ENCODE peak calls at places on chromosomes 7 and 10, in six cellular contexts. One of them, this sample, is unnamed.
A peak's percentile ranks its signal among the peaks of the same experiment; 100 is the strongest.

GRCh38 chr7:22173884-22174573 is 182.9 kb downstream of the RAPGEF5 start:
- DNase-seq in psoas muscle: no peak
- DNase-seq in cardiac muscle cell: no peak
- DNase-seq in nephron progenitor cell: no peak
- DNase-seq in AG09319: no peak
- DNase-seq in endothelial cell of umbilical vein: peak; percentile 44
- DNase-seq in this sample: peak; percentile 21

GRCh38 chr7:92722541-92722940 is 113.8 kb downstream of the CDK6 start:
- DNase-seq in psoas muscle: no peak
- DNase-seq in cardiac muscle cell: no peak
- DNase-seq in nephron progenitor cell: no peak
- DNase-seq in AG09319: no peak
- DNase-seq in endothelial cell of umbilical vein: peak; percentile 82
- DNase-seq in this sample: no peak

GRCh38 chr7:31443457-31443856 is 70.4 kb upstream of the ITPRID1 start:
- DNase-seq in psoas muscle: no peak
- DNase-seq in cardiac muscle cell: peak; percentile 61
- DNase-seq in nephron progenitor cell: peak; percentile 21
- DNase-seq in AG09319: no peak
- DNase-seq in endothelial cell of umbilical vein: peak; percentile 48
- DNase-seq in this sample: no peak

GRCh38 chr7:51015581-51015980 is 232.9 kb upstream of the GRB10 start:
- DNase-seq in psoas muscle: no peak
- DNase-seq in cardiac muscle cell: no peak
- DNase-seq in nephron progenitor cell: no peak
- DNase-seq in AG09319: no peak
- DNase-seq in endothelial cell of umbilical vein: no peak
- DNase-seq in this sample: no peak

GRCh38 chr10:125709553-125710266 is 9.8 kb upstream of the EDRF1 start:
- DNase-seq in psoas muscle: no peak
- DNase-seq in cardiac muscle cell: peak; percentile 37
- DNase-seq in nephron progenitor cell: no peak
- DNase-seq in AG09319: no peak
- DNase-seq in endothelial cell of umbilical vein: no peak
- DNase-seq in this sample: no peak

GRCh38 chr10:55782181-55782580 is 578.9 kb downstream of the ZWINT start:
- DNase-seq in psoas muscle: no peak
- DNase-seq in cardiac muscle cell: no peak
- DNase-seq in nephron progenitor cell: no peak
- DNase-seq in AG09319: no peak
- DNase-seq in endothelial cell of umbilical vein: no peak
- DNase-seq in this sample: no peak

GRCh38 chr7:116395125-116395791 is 104.3 kb upstream of the CAV2 start:
- DNase-seq in psoas muscle: no peak
- DNase-seq in cardiac muscle cell: peak; percentile 79
- DNase-seq in nephron progenitor cell: no peak
- DNase-seq in AG09319: peak; percentile 37
- DNase-seq in endothelial cell of umbilical vein: peak; percentile 88
- DNase-seq in this sample: no peak

GRCh38 chr10:24128066-24128751 is 80.7 kb upstream of the KIAA1217 start:
- DNase-seq in psoas muscle: no peak
- DNase-seq in cardiac muscle cell: no peak
- DNase-seq in nephron progenitor cell: peak; percentile 50
- DNase-seq in AG09319: no peak
- DNase-seq in endothelial cell of umbilical vein: no peak
- DNase-seq in this sample: no peak

GRCh38 chr7:95491634-95492314 is 6.0 kb downstream of the ASB4 start:
- DNase-seq in psoas muscle: no peak
- DNase-seq in cardiac muscle cell: no peak
- DNase-seq in nephron progenitor cell: peak; percentile 6
- DNase-seq in AG09319: no peak
- DNase-seq in endothelial cell of umbilical vein: no peak
- DNase-seq in this sample: no peak

GRCh38 chr10:71222541-71223364 is 10.4 kb downstream of the UNC5B start:
- DNase-seq in psoas muscle: no peak
- DNase-seq in cardiac muscle cell: no peak
- DNase-seq in nephron progenitor cell: no peak
- DNase-seq in AG09319: no peak
- DNase-seq in endothelial cell of umbilical vein: no peak
- DNase-seq in this sample: no peak

GRCh38 chr10:132492323-132493035 is 45.1 kb upstream of the INPP5A start:
- DNase-seq in psoas muscle: peak; percentile 76
- DNase-seq in cardiac muscle cell: peak; percentile 27
- DNase-seq in nephron progenitor cell: no peak
- DNase-seq in AG09319: no peak
- DNase-seq in endothelial cell of umbilical vein: no peak
- DNase-seq in this sample: no peak

GRCh38 chr7:140551334-140552239 is 72.3 kb upstream of the MKRN1 start:
- DNase-seq in psoas muscle: peak; percentile 48
- DNase-seq in cardiac muscle cell: no peak
- DNase-seq in nephron progenitor cell: no peak
- DNase-seq in AG09319: no peak
- DNase-seq in endothelial cell of umbilical vein: no peak
- DNase-seq in this sample: no peak

DNA sequence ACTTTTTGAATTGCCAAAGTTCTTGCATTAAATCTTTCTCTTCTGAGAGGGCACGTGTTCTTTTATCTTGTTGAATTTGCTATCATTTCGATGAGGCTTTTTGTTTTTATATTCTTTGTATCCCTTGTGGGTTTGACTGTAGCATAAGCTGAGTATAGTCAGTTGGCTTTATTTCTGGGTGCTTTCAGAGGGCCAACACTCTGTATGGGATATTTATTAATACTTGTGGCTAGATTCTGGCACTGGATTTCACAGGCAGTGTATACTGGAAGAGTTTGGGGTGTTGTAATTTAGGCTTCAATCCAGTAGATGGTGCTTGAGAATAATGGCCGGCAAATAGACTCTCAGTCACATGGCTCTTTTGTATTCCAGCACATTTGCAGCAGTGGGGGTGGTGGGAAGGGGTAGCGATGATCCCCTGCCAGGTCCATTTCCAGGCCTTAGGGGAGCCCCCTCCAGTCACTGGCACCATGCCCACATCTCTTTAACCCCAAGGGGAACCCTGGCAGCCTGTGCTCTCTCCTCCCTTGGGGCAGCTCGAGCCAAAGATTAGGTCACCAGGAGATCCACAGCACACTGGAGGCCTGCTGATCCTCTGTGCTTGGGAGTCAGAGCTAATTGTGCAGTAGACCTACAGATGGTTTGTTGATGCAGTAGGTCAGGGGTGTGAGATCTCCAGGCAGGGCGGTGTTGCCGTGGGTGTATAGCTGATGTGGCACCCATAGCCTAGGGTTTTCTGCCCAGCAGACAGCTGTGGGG is 81.7 kb downstream of the PTPN20 start:
- DNase-seq in psoas muscle: peak; percentile 69
- DNase-seq in cardiac muscle cell: peak; percentile 79
- DNase-seq in nephron progenitor cell: no peak
- DNase-seq in AG09319: peak; percentile 14
- DNase-seq in endothelial cell of umbilical vein: peak; percentile 17
- DNase-seq in this sample: no peak
- TF ChIP-seq CTCF in psoas muscle: peak; percentile 14
- TF ChIP-seq CTCF in cardiac muscle cell: peak; percentile 61
- TF ChIP-seq CTCF in nephron progenitor cell: peak; percentile 37
- TF ChIP-seq CTCF in AG09319: peak; percentile 65
- TF ChIP-seq CTCF in endothelial cell of umbilical vein: peak; percentile 22
- TF ChIP-seq CTCF in this sample: no peak

DNA sequence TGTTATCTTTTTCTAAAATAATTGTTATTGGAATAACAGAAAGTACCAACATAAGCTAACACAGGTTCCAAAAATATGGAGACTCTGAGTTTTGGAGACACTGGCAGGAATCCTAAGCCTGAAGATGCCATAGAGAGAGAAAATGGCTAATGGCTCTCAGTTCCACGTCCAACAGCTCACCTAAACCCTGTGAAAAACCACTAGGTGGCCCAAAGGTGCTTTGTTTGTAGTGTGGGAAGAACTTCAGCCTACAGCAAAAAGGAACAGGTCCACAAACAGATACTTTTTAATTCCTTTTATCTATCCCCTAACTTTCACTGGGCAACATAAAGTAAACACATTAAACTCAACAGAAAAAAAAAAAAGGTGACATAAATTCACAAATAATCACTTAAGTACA is 272.3 kb downstream of the SEMA3D start:
- DNase-seq in psoas muscle: no peak
- DNase-seq in cardiac muscle cell: no peak
- DNase-seq in nephron progenitor cell: no peak
- DNase-seq in AG09319: no peak
- DNase-seq in endothelial cell of umbilical vein: no peak
- DNase-seq in this sample: no peak
- TF ChIP-seq CTCF in psoas muscle: no peak
- TF ChIP-seq CTCF in cardiac muscle cell: no peak
- TF ChIP-seq CTCF in nephron progenitor cell: no peak
- TF ChIP-seq CTCF in AG09319: no peak
- TF ChIP-seq CTCF in endothelial cell of umbilical vein: no peak
- TF ChIP-seq CTCF in this sample: no peak

DNA sequence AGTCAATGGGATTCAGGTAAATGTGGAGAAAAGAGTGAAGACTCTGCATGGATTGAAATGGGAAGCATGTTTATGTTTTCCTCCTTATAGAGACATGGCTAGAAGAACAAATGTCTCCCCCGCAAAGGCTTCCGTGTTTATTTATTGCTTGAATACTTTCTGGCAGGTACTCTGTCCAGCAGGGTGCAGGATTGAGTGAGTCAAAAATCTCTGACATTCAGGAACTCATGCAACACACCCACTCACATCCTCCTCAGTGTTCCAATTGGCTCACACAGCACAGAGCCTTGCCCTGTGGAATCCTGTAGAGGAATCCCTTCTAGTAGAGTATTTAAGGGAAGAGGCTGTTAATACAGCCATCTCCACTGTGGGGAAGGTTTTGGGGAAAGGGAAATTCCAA is 290.3 kb upstream of the VWC2 start:
- DNase-seq in psoas muscle: no peak
- DNase-seq in cardiac muscle cell: no peak
- DNase-seq in nephron progenitor cell: no peak
- DNase-seq in AG09319: no peak
- DNase-seq in endothelial cell of umbilical vein: no peak
- DNase-seq in this sample: no peak
- TF ChIP-seq CTCF in psoas muscle: no peak
- TF ChIP-seq CTCF in cardiac muscle cell: no peak
- TF ChIP-seq CTCF in nephron progenitor cell: peak; percentile 11
- TF ChIP-seq CTCF in AG09319: no peak
- TF ChIP-seq CTCF in endothelial cell of umbilical vein: no peak
- TF ChIP-seq CTCF in this sample: no peak

GRCh38 chr10:5291501-5292195 is 73.1 kb upstream of the UCN3 start:
- DNase-seq in psoas muscle: peak; percentile 76
- DNase-seq in cardiac muscle cell: peak; percentile 90
- DNase-seq in nephron progenitor cell: no peak
- DNase-seq in AG09319: peak; percentile 56
- DNase-seq in endothelial cell of umbilical vein: peak; percentile 79
- DNase-seq in this sample: peak; percentile 65
- TF ChIP-seq CTCF in psoas muscle: no peak
- TF ChIP-seq CTCF in cardiac muscle cell: no peak
- TF ChIP-seq CTCF in nephron progenitor cell: no peak
- TF ChIP-seq CTCF in AG09319: no peak
- TF ChIP-seq CTCF in endothelial cell of umbilical vein: no peak
- TF ChIP-seq CTCF in this sample: no peak

GRCh38 chr7:155863721-155864151 is 51.5 kb upstream of the SHH start:
- DNase-seq in psoas muscle: no peak
- DNase-seq in cardiac muscle cell: no peak
- DNase-seq in nephron progenitor cell: no peak
- DNase-seq in AG09319: no peak
- DNase-seq in endothelial cell of umbilical vein: no peak
- DNase-seq in this sample: no peak

GRCh38 chr7:155862088-155862487 is 49.8 kb upstream of the SHH start:
- DNase-seq in psoas muscle: no peak
- DNase-seq in cardiac muscle cell: no peak
- DNase-seq in nephron progenitor cell: no peak
- DNase-seq in AG09319: no peak
- DNase-seq in endothelial cell of umbilical vein: no peak
- DNase-seq in this sample: no peak

GRCh38 chr7:155861480-155861868 is 49.2 kb upstream of the SHH start:
- DNase-seq in psoas muscle: no peak
- DNase-seq in cardiac muscle cell: no peak
- DNase-seq in nephron progenitor cell: no peak
- DNase-seq in AG09319: no peak
- DNase-seq in endothelial cell of umbilical vein: no peak
- DNase-seq in this sample: no peak

GRCh38 chr7:155860840-155861479 is 48.7 kb upstream of the SHH start:
- DNase-seq in psoas muscle: no peak
- DNase-seq in cardiac muscle cell: peak; percentile 71
- DNase-seq in nephron progenitor cell: no peak
- DNase-seq in AG09319: no peak
- DNase-seq in endothelial cell of umbilical vein: no peak
- DNase-seq in this sample: no peak

DNA sequence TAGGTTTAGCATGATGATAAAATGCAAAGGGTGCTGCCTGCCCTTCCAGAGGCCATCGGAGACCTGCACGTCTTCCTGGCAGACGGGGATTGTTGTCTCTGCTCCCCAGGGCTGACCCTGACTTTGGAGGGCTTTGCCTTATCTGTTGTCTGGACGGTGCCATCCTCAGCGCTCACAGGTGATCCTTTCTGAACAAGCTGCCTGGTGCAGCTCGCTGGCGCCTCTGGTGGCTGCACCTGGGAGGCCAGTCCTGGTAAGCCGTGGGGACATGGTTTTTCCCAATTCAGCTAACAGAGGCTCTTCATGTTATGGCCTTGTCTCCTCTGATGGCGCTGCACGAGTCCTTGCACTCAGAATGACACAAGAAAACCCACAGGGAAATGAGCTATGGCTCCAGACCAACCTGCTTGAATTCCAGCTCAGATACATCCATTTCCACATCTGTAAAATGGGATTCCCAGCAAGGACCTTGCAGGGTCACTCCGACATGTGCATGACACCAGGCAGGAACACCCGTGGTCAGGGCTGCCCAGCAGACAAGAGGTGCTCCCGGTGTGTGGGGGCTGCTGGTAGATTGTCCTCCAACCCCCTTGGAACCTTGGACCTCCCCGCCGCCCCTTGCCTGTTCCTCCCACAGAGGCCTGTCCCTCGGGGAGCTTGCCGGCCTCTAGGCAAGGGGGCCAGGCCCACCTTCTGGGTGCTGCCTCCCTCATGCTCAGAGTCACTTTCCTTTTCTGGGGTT is 50.4 kb upstream of the SHH start:
- DNase-seq in psoas muscle: no peak
- DNase-seq in cardiac muscle cell: no peak
- DNase-seq in nephron progenitor cell: no peak
- DNase-seq in AG09319: no peak
- DNase-seq in endothelial cell of umbilical vein: no peak
- DNase-seq in this sample: no peak
- TF ChIP-seq CTCF in psoas muscle: no peak
- TF ChIP-seq CTCF in cardiac muscle cell: no peak
- TF ChIP-seq CTCF in nephron progenitor cell: no peak
- TF ChIP-seq CTCF in AG09319: no peak
- TF ChIP-seq CTCF in endothelial cell of umbilical vein: no peak
- TF ChIP-seq CTCF in this sample: no peak

DNA sequence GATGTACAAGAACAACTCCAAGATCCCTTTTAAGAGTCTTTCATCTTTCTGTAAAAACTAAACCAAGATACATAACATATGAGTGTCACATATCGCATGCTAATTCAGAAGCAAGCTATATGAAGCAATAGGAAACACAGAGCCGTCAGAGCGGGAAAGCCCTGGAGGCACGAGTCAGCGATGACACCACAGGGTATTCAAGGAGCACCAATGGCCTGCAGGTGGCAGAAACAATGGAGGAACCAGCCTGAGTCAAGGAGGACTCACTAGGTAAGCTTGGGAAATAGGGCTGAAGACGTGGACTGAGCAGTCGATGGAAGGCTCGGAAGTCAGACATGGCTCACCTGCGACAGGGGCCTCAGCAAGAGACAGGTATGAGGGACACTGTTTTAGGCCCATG is 214.4 kb downstream of the FAM107B start:
- DNase-seq in psoas muscle: no peak
- DNase-seq in cardiac muscle cell: peak; percentile 25
- DNase-seq in nephron progenitor cell: no peak
- DNase-seq in AG09319: no peak
- DNase-seq in endothelial cell of umbilical vein: peak; percentile 78
- DNase-seq in this sample: no peak
- TF ChIP-seq CTCF in psoas muscle: no peak
- TF ChIP-seq CTCF in cardiac muscle cell: no peak
- TF ChIP-seq CTCF in nephron progenitor cell: no peak
- TF ChIP-seq CTCF in AG09319: no peak
- TF ChIP-seq CTCF in endothelial cell of umbilical vein: peak; percentile 24
- TF ChIP-seq CTCF in this sample: no peak

This sample was measured in natural killer cell.